ENCODE peak calls at places on chromosomes 12 and 14, in seven cellular contexts. Y is astrocyte of the cerebellum; W is erythroblast; B is tibial artery; H is C1 segment of cervical spinal cord; G is activated CD4-positive, alpha-beta T cell treated with anti-CD3 and anti-CD28 coated beads, Interleukin-2, amount 50 U/mL, for 24 hours; S is stimulated activated CD4-positive, alpha-beta T cell treated with anti-CD3 and anti-CD28 coated beads, Interleukin-1b, Interleukin-23, amount 100 ng/mL, for 4 hours. N is an unnamed sample.

GRCh38 chr12:3672113-3672509 is 80.8 kb downstream of the CRACR2A start:
- DNase-seq in B (no peak), S (no peak), H (no peak), W (no peak), G (no peak), Y (no peak), N (no peak)

GRCh38 chr14:88983755-88984154 is 159.3 kb downstream of the TTC8 start:
- DNase-seq in H (no peak), S (no peak), W (no peak), B (no peak), Y (peak; percentile 73), G (no peak), N (no peak)

GRCh38 chr12:123966596-123966995 is 6.0 kb downstream of the CCDC92 start:
- DNase-seq in H (no peak), S (no peak), W (no peak), B (no peak), G (no peak), Y (peak; percentile 27), N (no peak)

GRCh38 chr14:64614214-64614613 is 64.5 kb downstream of the PPP1R36 start:
- DNase-seq in Y (no peak), G (no peak), B (no peak), W (no peak), H (no peak), S (no peak), N (no peak)

GRCh38 chr12:13735756-13736155 is 245.6 kb downstream of the GRIN2B start:
- DNase-seq in H (no peak), W (no peak), B (no peak), S (no peak), G (no peak), Y (no peak), N (no peak)

GRCh38 chr14:103558071-103558882 is 4.2 kb downstream of the BAG5 start:
- DNase-seq in H (no peak), S (no peak), W (no peak), Y (peak; percentile 22), B (no peak), G (no peak), N (no peak)

GRCh38 chr14:77133718-77134338 is 7.8 kb downstream of the ZDHHC22 start:
- DNase-seq in H (no peak), S (peak; percentile 21), B (peak; percentile 59), W (peak; percentile 65), G (peak; percentile 35), Y (peak; percentile 44), N (no peak)

GRCh38 chr12:103811791-103812190 is 29.2 kb downstream of the NT5DC3 start:
- DNase-seq in H (no peak), G (no peak), S (no peak), W (no peak), B (no peak), Y (no peak), N (no peak)

GRCh38 chr12:82757059-82757458 is 70.4 kb downstream of the TMTC2 start:
- DNase-seq in W (no peak), H (no peak), G (no peak), B (no peak), Y (no peak), S (no peak), N (no peak)

GRCh38 chr14:76647699-76648298 is 113.5 kb upstream of the VASH1 start:
- DNase-seq in W (peak; percentile 62), H (no peak), S (no peak), B (no peak), G (peak; percentile 9), Y (peak; percentile 28), N (peak; percentile 49)

GRCh38 chr12:124396544-124397398 is 101.9 kb downstream of the RFLNA start:
- DNase-seq in B (peak; percentile 87), H (peak; percentile 58), S (no peak), G (no peak), W (peak; percentile 44), Y (no peak), N (no peak)

GRCh38 chr14:105857223-105857815 is 330.9 kb downstream of the TMEM121 start:
- DNase-seq in G (no peak), B (no peak), W (no peak), S (no peak), Y (no peak), H (no peak), N (no peak)

GRCh38 chr14:100677152-100677924 is 49.4 kb upstream of the DLK1 start:
- DNase-seq in G (no peak), W (peak; percentile 69), S (no peak), Y (no peak), B (no peak), H (no peak), N (no peak)

GRCh38 chr12:91140660-91141045 is 29.4 kb upstream of the LUM start:
- DNase-seq in W (no peak), B (no peak), G (no peak), H (no peak), Y (no peak), S (no peak), N (no peak)

GRCh38 chr12:113424915-113425823 is 3.0 kb downstream of the SDSL start:
- DNase-seq in S (peak; percentile 50), B (no peak), H (peak; percentile 52), Y (no peak), W (peak; percentile 84), G (peak; percentile 31), N (peak; percentile 48)

GRCh38 chr12:81798294-81798693 is 39.1 kb upstream of the PPFIA2 start:
- DNase-seq in G (no peak), Y (no peak), B (no peak), S (no peak), W (no peak), H (no peak), N (no peak)

GRCh38 chr12:90628213-90628612 is 326.8 kb downstream of the CCER1 start:
- DNase-seq in H (no peak), W (no peak), Y (no peak), B (no peak), S (no peak), G (no peak), N (no peak)

GRCh38 chr12:122917508-122918227 is 21.7 kb upstream of the VPS37B start:
- DNase-seq in Y (no peak), G (no peak), W (no peak), H (no peak), B (peak; percentile 72), S (no peak), N (no peak)

GRCh38 chr12:106245767-106246166 is 2.1 kb downstream of the CKAP4 start:
- DNase-seq in W (no peak), G (no peak), S (no peak), Y (no peak), H (peak; percentile 12), B (peak; percentile 86), N (no peak)